ENCODE peak calls at places on chromosomes 11 and 22, in nine cellular contexts. D is endothelial cell of umbilical vein, N is GM23248, W is neuronal stem cell, V is IMR-90, G is neural progenitor cell, H is H9, U is mammary epithelial cell, Z is fibroblast of lung. P is an unnamed sample.

GRCh38 chr22:24981066-24981465 is 28.6 kb downstream of the KIAA1671 start:
- DNase-seq in D (no peak), N (no peak), W (no peak), V (no peak), G (no peak), H (no peak), U (no peak), Z (no peak), P (no peak)

GRCh38 chr11:11346249-11346648 is 6.8 kb downstream of the CSNK2A3 start:
- DNase-seq in D (no peak), N (no peak), W (no peak), V (no peak), G (no peak), H (no peak), U (no peak), Z (no peak), P (no peak)

GRCh38 chr11:116694017-116694725 is 78.6 kb downstream of the BUD13 start:
- DNase-seq in D (no peak), N (no peak), W (no peak), V (no peak), G (no peak), H (no peak), U (no peak), Z (no peak), P (no peak)

GRCh38 chr11:128420943-128421342 is 166.4 kb downstream of the ETS1 start:
- DNase-seq in D (no peak), N (peak), W (no peak), V (peak), G (no peak), H (no peak), U (no peak), Z (peak), P (no peak)

GRCh38 chr22:50201191-50202129 is 649 bp downstream of the SELENOO start:
- DNase-seq in D (no peak), N (peak), W (no peak), V (no peak), G (peak), H (no peak), U (no peak), Z (no peak), P (no peak)

GRCh38 chr11:109552376-109552775 is 130.4 kb downstream of the C11orf87 start:
- DNase-seq in D (no peak), N (peak), W (no peak), V (no peak), G (no peak), H (no peak), U (peak), Z (no peak), P (no peak)

GRCh38 chr22:24768537-24769374 is 5.8 kb downstream of the PIWIL3 start:
- DNase-seq in D (peak), N (peak), W (peak), V (peak), G (peak), H (peak), U (peak), Z (peak), P (no peak)

GRCh38 chr22:50470491-50470890 is 4.3 kb downstream of the SBF1 start:
- DNase-seq in D (no peak), N (no peak), W (no peak), V (no peak), G (no peak), H (no peak), U (no peak), Z (no peak), P (no peak)

GRCh38 chr22:36419177-36419911 is 31.6 kb upstream of the MYH9 start:
- DNase-seq in D (peak), N (peak), W (no peak), V (peak), G (no peak), H (no peak), U (no peak), Z (peak), P (no peak)

GRCh38 chr11:61280883-61281580 is 14.1 kb downstream of the VWCE start:
- DNase-seq in D (no peak), N (no peak), W (no peak), V (no peak), G (no peak), H (no peak), U (no peak), Z (no peak), P (no peak)
- H3K4me2 ChIP-seq in D (no peak), N (no peak), W (no peak), V (no peak), G (no peak), H (no peak), U (peak), Z (no peak), P (peak)

DNA sequence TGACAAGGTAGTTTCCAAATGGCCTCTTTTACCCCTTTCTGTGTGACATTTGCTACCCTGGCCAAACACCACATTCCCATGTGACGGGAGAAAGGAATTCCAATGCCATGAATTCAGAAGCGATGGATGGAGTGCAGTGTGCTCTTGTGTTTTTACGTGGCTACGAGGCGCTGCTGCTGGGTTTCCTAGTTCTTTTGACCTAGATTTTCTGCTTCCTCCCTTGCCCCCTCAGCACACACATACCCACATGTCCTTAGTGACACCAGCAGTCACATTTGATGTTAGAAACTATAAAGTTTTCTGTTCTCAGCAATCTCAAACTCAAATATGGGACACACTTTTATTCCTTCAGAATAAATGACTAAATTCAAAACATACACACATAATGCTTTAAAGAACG is 7.8 kb upstream of the TMA7B start:
- DNase-seq in D (no peak), N (no peak), W (no peak), V (no peak), G (no peak), H (no peak), U (no peak), Z (no peak), P (no peak)
- H3K9ac ChIP-seq in D (no peak), N (no peak), W (no peak), V (no peak), G (no peak), H (no peak), U (no peak), Z (no peak), P (no peak)

GRCh38 chr22:46245515-46245914 is 4.6 kb downstream of the CDPF1 start:
- DNase-seq in D (no peak), N (no peak), W (no peak), V (no peak), G (no peak), H (no peak), U (no peak), Z (no peak), P (no peak)
- H3K4me2 ChIP-seq in D (no peak), N (no peak), W (no peak), V (no peak), G (no peak), H (no peak), U (no peak), Z (no peak), P (no peak)

GRCh38 chr11:5043385-5043784 is 2.9 kb upstream of the OR52J3 start:
- DNase-seq in D (no peak), N (peak), W (no peak), V (peak), G (no peak), H (no peak), U (peak), Z (no peak), P (no peak)
- H3K9ac ChIP-seq in D (no peak), N (no peak), W (no peak), V (no peak), G (no peak), H (no peak), U (no peak), Z (no peak), P (no peak)

DNA sequence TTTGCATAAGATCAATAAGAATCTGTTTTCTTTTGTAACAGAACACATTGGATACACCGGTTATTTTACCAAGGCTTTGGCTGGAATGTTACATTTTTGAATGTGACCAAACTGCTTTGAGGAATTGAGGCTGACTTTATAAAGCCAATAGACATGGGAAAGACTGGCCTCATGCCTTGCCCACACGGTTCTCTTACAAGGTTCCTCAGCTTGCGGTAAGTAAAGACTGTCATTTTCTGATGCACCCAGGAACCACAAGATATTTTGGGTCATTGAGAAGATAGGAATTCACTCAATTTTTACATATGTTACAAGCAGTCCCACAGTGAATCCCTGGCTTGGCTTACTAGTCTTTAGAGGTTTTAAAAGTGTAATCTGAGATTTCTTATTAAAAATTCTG is 23.9 kb downstream of the OR10A6 start:
- DNase-seq in D (no peak), N (peak), W (no peak), V (no peak), G (no peak), H (no peak), U (no peak), Z (no peak), P (no peak)
- H3K4me2 ChIP-seq in D (no peak), N (peak), W (no peak), V (no peak), G (no peak), H (no peak), U (peak), Z (no peak), P (peak)

GRCh38 chr11:75167617-75168016 is 16.7 kb downstream of the SLCO2B1 start:
- DNase-seq in D (no peak), N (no peak), W (no peak), V (no peak), G (no peak), H (no peak), U (no peak), Z (no peak), P (no peak)
- H3K9ac ChIP-seq in D (no peak), N (no peak), W (no peak), V (no peak), G (no peak), H (no peak), U (no peak), Z (no peak), P (no peak)

GRCh38 chr11:36567684-36568083 is at the start of gene RAG1:
- DNase-seq in D (no peak), N (no peak), W (no peak), V (no peak), G (no peak), H (no peak), U (no peak), Z (no peak), P (no peak)

GRCh38 chr11:36564376-36565032 is 3.3 kb upstream of the RAG1 start:
- DNase-seq in D (peak), N (peak), W (peak), V (peak), G (peak), H (peak), U (peak), Z (peak), P (no peak)

GRCh38 chr11:36569095-36569494 is 1.3 kb downstream of the RAG1 start:
- DNase-seq in D (no peak), N (no peak), W (no peak), V (no peak), G (no peak), H (no peak), U (no peak), Z (no peak), P (no peak)

GRCh38 chr11:36566407-36567053 is 1.3 kb upstream of the RAG1 start:
- DNase-seq in D (no peak), N (no peak), W (no peak), V (no peak), G (no peak), H (no peak), U (no peak), Z (no peak), P (no peak)

GRCh38 chr11:36565033-36565610 is 2.7 kb upstream of the RAG1 start:
- DNase-seq in D (peak), N (no peak), W (no peak), V (no peak), G (no peak), H (no peak), U (no peak), Z (no peak), P (no peak)
- H3K4me2 ChIP-seq in D (no peak), N (peak), W (no peak), V (no peak), G (no peak), H (no peak), U (peak), Z (peak), P (peak)

DNA sequence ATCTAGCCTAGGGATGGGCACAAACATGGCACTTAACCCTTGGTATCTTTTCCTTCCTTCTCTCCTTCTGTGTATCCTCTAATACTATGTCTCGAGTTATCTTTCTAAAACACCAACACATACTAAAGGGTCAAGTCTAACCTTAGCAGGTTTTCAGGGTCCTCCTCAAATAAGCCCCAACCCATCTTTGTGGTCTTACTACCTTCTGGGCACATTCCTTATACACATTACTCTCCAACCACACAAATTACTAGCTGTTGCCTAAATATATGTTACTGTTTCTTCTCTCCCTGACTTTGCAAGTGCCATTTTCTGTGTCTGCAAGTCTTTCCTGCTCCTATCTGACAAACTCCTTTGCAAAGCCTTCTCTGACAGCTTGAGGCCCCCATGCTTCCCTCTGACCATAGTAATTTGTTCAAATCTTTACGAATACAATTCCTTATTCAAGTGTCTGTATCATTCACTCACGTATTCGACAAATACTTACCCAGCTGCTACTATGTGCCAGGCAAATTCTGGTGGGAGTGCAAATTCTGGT is 15.8 kb upstream of the NUP160 start:
- DNase-seq in D (no peak), N (no peak), W (no peak), V (no peak), G (no peak), H (no peak), U (no peak), Z (no peak), P (no peak)
- H3K9ac ChIP-seq in D (no peak), N (peak), W (no peak), V (no peak), G (no peak), H (no peak), U (no peak), Z (peak), P (no peak)

GRCh38 chr11:43917851-43918250 is 24.6 kb upstream of the C11orf96 start:
- DNase-seq in D (no peak), N (no peak), W (no peak), V (peak), G (no peak), H (no peak), U (no peak), Z (peak), P (no peak)

GRCh38 chr11:43918662-43919061 is 23.8 kb upstream of the C11orf96 start:
- DNase-seq in D (no peak), N (no peak), W (no peak), V (no peak), G (no peak), H (no peak), U (no peak), Z (no peak), P (no peak)

GRCh38 chr11:43919852-43920597 is 22.4 kb upstream of the C11orf96 start:
- DNase-seq in D (no peak), N (no peak), W (no peak), V (peak), G (no peak), H (no peak), U (no peak), Z (peak), P (no peak)

GRCh38 chr11:43913829-43914380 is 28.5 kb upstream of the C11orf96 start:
- DNase-seq in D (no peak), N (no peak), W (no peak), V (no peak), G (no peak), H (no peak), U (no peak), Z (no peak), P (no peak)

DNA sequence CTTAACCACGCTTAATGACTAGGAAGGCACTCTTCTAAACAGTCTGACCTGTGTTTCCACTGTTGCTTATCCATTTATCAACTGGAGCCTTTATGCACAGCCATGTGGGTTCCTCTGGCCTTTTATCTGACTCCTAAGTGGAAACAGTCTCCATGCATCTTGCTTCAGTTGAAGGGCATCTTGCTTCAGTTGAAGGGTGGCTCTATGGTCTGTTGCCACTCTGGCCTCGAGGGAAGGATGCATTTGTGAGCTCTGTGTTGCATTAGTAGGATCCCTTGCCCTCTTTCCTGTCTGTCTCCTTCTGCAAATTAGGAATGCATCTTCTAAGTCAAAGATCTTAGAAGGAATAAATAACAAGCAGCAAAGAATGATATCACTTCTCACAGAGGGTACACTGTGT is 25.8 kb upstream of the C11orf96 start:
- DNase-seq in D (no peak), N (no peak), W (no peak), V (no peak), G (no peak), H (no peak), U (no peak), Z (no peak), P (no peak)
- H3K4me2 ChIP-seq in D (no peak), N (no peak), W (no peak), V (no peak), G (no peak), H (no peak), U (no peak), Z (no peak), P (no peak)

GRCh38 chr11:126304457-126305072 is 705 bp downstream of the DCPS start:
- DNase-seq in D (no peak), N (no peak), W (no peak), V (no peak), G (no peak), H (no peak), U (no peak), Z (no peak), P (no peak)
- H3K9ac ChIP-seq in D (peak), N (peak), W (no peak), V (peak), G (no peak), H (peak), U (peak), Z (no peak), P (peak)